ENCODE peak calls at places on chromosomes 5 and 9, in nine cellular contexts. U, G, X, D, F, P, O, H and N are unnamed samples.

GRCh38 chr5:125526940-125527339 is 780.5 kb upstream of the ZNF608 start:
- DNase-seq in X (no peak), O (no peak), P (no peak), F (no peak), G (no peak), D (no peak), H (no peak), U (no peak), N (no peak)

GRCh38 chr5:1511651-1512540 is 11.9 kb downstream of the LPCAT1 start:
- DNase-seq in U (no peak), H (peak), F (peak), D (no peak), G (peak), O (peak), X (no peak), P (no peak), N (peak)

GRCh38 chr5:56516441-56516840 is 283.3 kb upstream of the ANKRD55 start:
- DNase-seq in X (no peak), P (no peak), F (no peak), O (no peak), U (no peak), D (no peak), H (no peak), G (no peak), N (no peak)

GRCh38 chr9:124686918-124687317 is 84.2 kb downstream of the NR6A1 start:
- DNase-seq in O (no peak), G (no peak), U (no peak), P (no peak), D (no peak), X (no peak), H (no peak), F (no peak), N (no peak)

GRCh38 chr9:98314381-98315066 is 59.1 kb upstream of the TBC1D2 start:
- DNase-seq in O (no peak), G (peak), U (no peak), H (no peak), F (no peak), X (no peak), D (no peak), P (no peak), N (peak)

GRCh38 chr5:11046160-11046559 is 285.1 kb upstream of the DAP start:
- DNase-seq in O (no peak), D (peak), F (peak), U (peak), G (no peak), P (no peak), H (no peak), X (no peak), N (peak)

GRCh38 chr9:28518439-28518838 is 945.2 kb upstream of the C9orf72 start:
- DNase-seq in X (no peak), O (no peak), U (no peak), H (no peak), F (no peak), P (no peak), D (no peak), G (no peak), N (no peak)

GRCh38 chr5:95422842-95423241 is 31.7 kb downstream of the FAM81B start:
- DNase-seq in D (no peak), H (no peak), O (no peak), G (peak), X (no peak), U (no peak), F (no peak), P (no peak), N (no peak)

GRCh38 chr5:57551974-57552537 is 69.4 kb upstream of the ACTBL2 start:
- DNase-seq in X (no peak), U (no peak), G (no peak), F (no peak), D (no peak), P (peak), H (no peak), O (no peak), N (no peak)

GRCh38 chr9:95752129-95752731 is 123.3 kb upstream of the ERCC6L2 start:
- DNase-seq in U (peak), X (no peak), P (no peak), F (no peak), D (no peak), G (no peak), O (no peak), H (no peak), N (peak)

GRCh38 chr5:135190345-135191083 is 156.5 kb upstream of the PITX1 start:
- DNase-seq in O (no peak), D (no peak), U (peak), G (no peak), X (no peak), P (no peak), H (no peak), F (peak), N (no peak)

GRCh38 chr5:37601163-37601562 is 222.0 kb downstream of the WDR70 start:
- DNase-seq in F (no peak), P (no peak), D (no peak), X (no peak), H (no peak), G (no peak), U (no peak), O (no peak), N (no peak)

GRCh38 chr9:107067715-107068416 is 204.9 kb downstream of the ZNF462 start:
- DNase-seq in G (no peak), X (no peak), P (no peak), H (no peak), F (no peak), U (no peak), O (no peak), D (no peak), N (no peak)

GRCh38 chr5:68562308-68562707 is 346.8 kb downstream of the PIK3R1 start:
- DNase-seq in O (no peak), U (no peak), P (no peak), H (no peak), X (no peak), G (peak), D (no peak), F (no peak), N (no peak)

GRCh38 chr5:172438304-172438652 is 16.0 kb downstream of the SH3PXD2B start:
- DNase-seq in H (no peak), X (no peak), O (no peak), G (no peak), D (no peak), F (no peak), P (peak), U (no peak), N (no peak)

GRCh38 chr5:10856646-10857332 is 95.8 kb upstream of the DAP start:
- DNase-seq in P (peak), X (peak), F (peak), H (no peak), U (peak), O (peak), G (peak), D (peak), N (peak)